ENCODE peak calls at places on chromosomes 6 and 20, in seven cellular contexts. One of them, this sample, is unnamed. For H3K4me1, the result is how much of the 10 kb centered on the place peaks cover.

GRCh38 chr20:10581823-10582222 is 92.0 kb downstream of the JAG1 start:
- DNase-seq in heart right ventricle: no peak
- DNase-seq in colonic mucosa: no peak
- DNase-seq in IMR-90: peak
- DNase-seq in neuronal stem cell: no peak
- DNase-seq in spleen: no peak
- DNase-seq in mucosa of descending colon: no peak
- DNase-seq in this sample: no peak

GRCh38 chr6:1871936-1872335 is 262.2 kb downstream of the FOXC1 start:
- DNase-seq in heart right ventricle: no peak
- DNase-seq in colonic mucosa: no peak
- DNase-seq in IMR-90: no peak
- DNase-seq in neuronal stem cell: no peak
- DNase-seq in spleen: no peak
- DNase-seq in mucosa of descending colon: no peak
- DNase-seq in this sample: no peak

GRCh38 chr6:14315353-14315752 is 197.8 kb downstream of the CD83 start:
- DNase-seq in heart right ventricle: no peak
- DNase-seq in colonic mucosa: no peak
- DNase-seq in IMR-90: no peak
- DNase-seq in neuronal stem cell: no peak
- DNase-seq in spleen: no peak
- DNase-seq in mucosa of descending colon: no peak
- DNase-seq in this sample: no peak

GRCh38 chr20:59811681-59812171 is 121.7 kb downstream of the SYCP2 start:
- DNase-seq in heart right ventricle: no peak
- DNase-seq in colonic mucosa: peak
- DNase-seq in IMR-90: no peak
- DNase-seq in neuronal stem cell: no peak
- DNase-seq in spleen: peak
- DNase-seq in mucosa of descending colon: no peak
- DNase-seq in this sample: no peak

GRCh38 chr6:102387351-102388033 is 994.0 kb downstream of the GRIK2 start:
- DNase-seq in heart right ventricle: no peak
- DNase-seq in colonic mucosa: no peak
- DNase-seq in IMR-90: no peak
- DNase-seq in neuronal stem cell: no peak
- DNase-seq in spleen: no peak
- DNase-seq in mucosa of descending colon: no peak
- DNase-seq in this sample: no peak

GRCh38 chr6:154241570-154241969 is 115.0 kb downstream of the IPCEF1 start:
- DNase-seq in heart right ventricle: no peak
- DNase-seq in colonic mucosa: no peak
- DNase-seq in IMR-90: no peak
- DNase-seq in neuronal stem cell: no peak
- DNase-seq in spleen: no peak
- DNase-seq in mucosa of descending colon: no peak
- DNase-seq in this sample: no peak

GRCh38 chr20:57450419-57450818 is 59.2 kb downstream of the RBM38 start:
- DNase-seq in heart right ventricle: peak
- DNase-seq in colonic mucosa: peak
- DNase-seq in IMR-90: peak
- DNase-seq in neuronal stem cell: no peak
- DNase-seq in spleen: peak
- DNase-seq in mucosa of descending colon: peak
- DNase-seq in this sample: no peak

GRCh38 chr20:25277941-25278521 is 30.1 kb downstream of the PYGB start:
- DNase-seq in heart right ventricle: no peak
- DNase-seq in colonic mucosa: no peak
- DNase-seq in IMR-90: no peak
- DNase-seq in neuronal stem cell: no peak
- DNase-seq in spleen: peak
- DNase-seq in mucosa of descending colon: no peak
- DNase-seq in this sample: no peak

GRCh38 chr6:16139541-16139940 is 10.7 kb downstream of the MYLIP start:
- DNase-seq in heart right ventricle: no peak
- DNase-seq in colonic mucosa: no peak
- DNase-seq in IMR-90: no peak
- DNase-seq in neuronal stem cell: no peak
- DNase-seq in spleen: no peak
- DNase-seq in mucosa of descending colon: no peak
- DNase-seq in this sample: no peak
- H3K4me1 ChIP-seq in heart right ventricle: half or more
- H3K4me1 ChIP-seq in colonic mucosa: under half
- H3K4me1 ChIP-seq in IMR-90: under half
- H3K4me1 ChIP-seq in neuronal stem cell: under half
- H3K4me1 ChIP-seq in spleen: half or more
- H3K4me1 ChIP-seq in mucosa of descending colon: under half
- H3K4me1 ChIP-seq in this sample: under half

GRCh38 chr6:41551086-41551702 is 5.0 kb downstream of the FOXP4 start:
- DNase-seq in heart right ventricle: no peak
- DNase-seq in colonic mucosa: no peak
- DNase-seq in IMR-90: no peak
- DNase-seq in neuronal stem cell: no peak
- DNase-seq in spleen: no peak
- DNase-seq in mucosa of descending colon: no peak
- DNase-seq in this sample: no peak
- H3K4me1 ChIP-seq in heart right ventricle: under half
- H3K4me1 ChIP-seq in colonic mucosa: under half
- H3K4me1 ChIP-seq in IMR-90: under half
- H3K4me1 ChIP-seq in neuronal stem cell: under half
- H3K4me1 ChIP-seq in spleen: under half
- H3K4me1 ChIP-seq in mucosa of descending colon: under half
- H3K4me1 ChIP-seq in this sample: under half

DNA sequence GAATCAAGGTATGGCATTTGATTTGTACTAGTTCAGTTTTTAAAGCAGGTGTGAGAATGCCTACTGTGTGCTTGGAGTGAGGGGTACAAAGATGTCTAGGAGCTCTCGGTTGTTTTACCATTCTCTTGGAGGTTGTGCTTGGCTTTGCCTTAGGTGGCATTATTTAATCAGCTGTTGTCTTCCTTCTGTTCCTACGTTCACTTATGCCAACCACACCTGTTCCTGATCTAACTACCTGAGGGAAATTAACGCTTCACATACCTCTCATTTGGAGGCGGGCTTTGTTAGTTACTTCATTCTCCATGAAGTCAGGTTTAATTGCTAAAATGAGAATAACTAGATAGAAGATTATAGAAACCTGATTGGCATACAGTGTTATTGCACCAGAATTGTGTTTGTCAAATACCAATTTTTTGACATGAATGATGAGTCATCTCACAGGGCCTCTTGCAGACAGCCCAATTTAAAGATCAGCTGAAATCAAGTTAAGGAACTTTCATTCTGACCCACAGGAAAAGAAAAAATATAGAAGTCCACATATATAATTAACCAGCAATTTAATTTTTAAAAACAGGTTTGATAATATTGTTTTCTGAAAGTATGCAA is 24.8 kb upstream of the PBOV1 start:
- DNase-seq in heart right ventricle: no peak
- DNase-seq in colonic mucosa: no peak
- DNase-seq in IMR-90: no peak
- DNase-seq in neuronal stem cell: no peak
- DNase-seq in spleen: no peak
- DNase-seq in mucosa of descending colon: no peak
- DNase-seq in this sample: no peak
- H3K4me1 ChIP-seq in heart right ventricle: under half
- H3K4me1 ChIP-seq in colonic mucosa: under half
- H3K4me1 ChIP-seq in IMR-90: under half
- H3K4me1 ChIP-seq in neuronal stem cell: under half
- H3K4me1 ChIP-seq in spleen: under half
- H3K4me1 ChIP-seq in mucosa of descending colon: under half
- H3K4me1 ChIP-seq in this sample: under half

GRCh38 chr20:50286609-50287008 is 96.0 kb downstream of the CEBPB start:
- DNase-seq in heart right ventricle: peak
- DNase-seq in colonic mucosa: no peak
- DNase-seq in IMR-90: peak
- DNase-seq in neuronal stem cell: no peak
- DNase-seq in spleen: no peak
- DNase-seq in mucosa of descending colon: no peak
- DNase-seq in this sample: no peak
- H3K4me1 ChIP-seq in heart right ventricle: under half
- H3K4me1 ChIP-seq in colonic mucosa: under half
- H3K4me1 ChIP-seq in IMR-90: under half
- H3K4me1 ChIP-seq in neuronal stem cell: under half
- H3K4me1 ChIP-seq in spleen: half or more
- H3K4me1 ChIP-seq in mucosa of descending colon: under half
- H3K4me1 ChIP-seq in this sample: under half

DNA sequence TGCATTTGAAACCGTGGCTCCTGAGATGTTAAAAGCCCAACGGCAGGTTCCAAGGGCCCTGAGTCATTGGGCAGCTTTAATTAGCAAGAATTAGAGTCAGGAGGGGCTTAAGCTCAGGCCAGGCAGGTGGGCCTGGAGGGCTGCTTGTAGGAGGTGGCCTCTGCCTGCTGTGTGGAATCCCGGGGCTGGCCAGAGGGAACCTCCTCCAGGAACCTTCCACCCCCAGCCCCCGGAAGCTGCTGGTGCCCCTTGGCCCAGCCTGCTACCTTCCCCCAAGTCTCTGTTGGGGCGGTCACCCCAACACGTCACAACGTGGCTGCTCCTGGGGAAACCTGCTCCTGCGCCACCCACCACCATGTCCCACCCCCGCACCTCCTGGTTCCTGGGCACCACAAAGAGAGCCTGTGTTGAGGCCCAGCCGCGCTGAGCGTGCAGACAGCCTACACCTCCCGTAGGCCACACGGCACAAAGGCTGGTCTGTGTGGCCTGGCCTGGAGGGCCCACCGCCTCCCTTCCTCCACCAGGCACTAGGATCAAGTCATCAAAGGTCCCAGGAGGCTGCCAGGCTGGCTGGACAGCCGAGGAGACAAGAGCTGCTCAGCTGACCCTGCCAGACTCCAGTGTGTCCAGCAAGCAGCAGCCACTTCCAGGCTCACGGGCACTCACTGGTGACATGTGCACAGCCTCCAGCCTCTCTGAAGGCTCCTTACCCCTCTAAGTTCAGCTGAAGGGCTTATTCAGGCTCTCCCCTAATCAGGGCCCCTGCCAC is 86.3 kb downstream of the SNX5 start:
- DNase-seq in heart right ventricle: no peak
- DNase-seq in colonic mucosa: no peak
- DNase-seq in IMR-90: no peak
- DNase-seq in neuronal stem cell: no peak
- DNase-seq in spleen: no peak
- DNase-seq in mucosa of descending colon: no peak
- DNase-seq in this sample: no peak
- H3K4me1 ChIP-seq in heart right ventricle: under half
- H3K4me1 ChIP-seq in colonic mucosa: under half
- H3K4me1 ChIP-seq in IMR-90: under half
- H3K4me1 ChIP-seq in neuronal stem cell: under half
- H3K4me1 ChIP-seq in spleen: half or more
- H3K4me1 ChIP-seq in mucosa of descending colon: under half
- H3K4me1 ChIP-seq in this sample: under half

DNA sequence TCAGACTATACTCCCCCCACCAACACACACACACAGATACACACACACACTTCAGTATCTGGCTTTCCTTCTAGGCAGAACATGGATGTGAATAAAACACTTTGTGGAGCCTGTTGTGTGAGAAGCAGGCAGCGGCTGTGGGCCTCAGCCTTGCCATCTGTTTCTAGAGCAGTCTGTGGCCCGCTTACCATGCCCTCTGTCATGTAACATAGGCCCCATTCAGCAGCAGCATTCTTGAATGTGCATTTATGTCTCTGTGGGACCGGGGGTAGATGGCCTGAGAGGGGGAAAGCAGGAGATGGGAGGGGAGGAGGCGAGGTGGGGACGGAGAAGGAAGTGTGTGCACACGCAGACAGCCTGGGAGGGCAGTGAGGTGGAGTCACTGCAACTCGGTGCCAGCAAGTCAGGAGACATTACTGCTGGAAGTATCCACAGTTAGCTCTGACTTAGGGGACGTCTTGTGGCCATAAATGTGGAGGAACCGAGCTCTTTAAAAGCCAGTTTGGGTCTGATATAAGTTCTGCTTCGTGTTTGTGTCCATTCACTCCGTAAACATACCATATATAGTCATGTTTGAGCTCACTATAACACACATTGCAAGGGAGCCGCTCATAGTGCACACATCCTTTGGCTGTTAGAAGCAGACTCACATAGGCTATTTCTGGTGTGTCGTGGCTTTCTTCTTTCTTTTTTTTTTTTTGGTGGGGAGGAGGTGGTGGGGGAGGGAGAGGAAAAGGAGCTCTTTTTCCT is 38.5 kb downstream of the RREB1 start:
- DNase-seq in heart right ventricle: peak
- DNase-seq in colonic mucosa: peak
- DNase-seq in IMR-90: peak
- DNase-seq in neuronal stem cell: no peak
- DNase-seq in spleen: peak
- DNase-seq in mucosa of descending colon: peak
- DNase-seq in this sample: no peak
- H3K4me1 ChIP-seq in heart right ventricle: half or more
- H3K4me1 ChIP-seq in colonic mucosa: under half
- H3K4me1 ChIP-seq in IMR-90: under half
- H3K4me1 ChIP-seq in neuronal stem cell: under half
- H3K4me1 ChIP-seq in spleen: half or more
- H3K4me1 ChIP-seq in mucosa of descending colon: half or more
- H3K4me1 ChIP-seq in this sample: under half

DNA sequence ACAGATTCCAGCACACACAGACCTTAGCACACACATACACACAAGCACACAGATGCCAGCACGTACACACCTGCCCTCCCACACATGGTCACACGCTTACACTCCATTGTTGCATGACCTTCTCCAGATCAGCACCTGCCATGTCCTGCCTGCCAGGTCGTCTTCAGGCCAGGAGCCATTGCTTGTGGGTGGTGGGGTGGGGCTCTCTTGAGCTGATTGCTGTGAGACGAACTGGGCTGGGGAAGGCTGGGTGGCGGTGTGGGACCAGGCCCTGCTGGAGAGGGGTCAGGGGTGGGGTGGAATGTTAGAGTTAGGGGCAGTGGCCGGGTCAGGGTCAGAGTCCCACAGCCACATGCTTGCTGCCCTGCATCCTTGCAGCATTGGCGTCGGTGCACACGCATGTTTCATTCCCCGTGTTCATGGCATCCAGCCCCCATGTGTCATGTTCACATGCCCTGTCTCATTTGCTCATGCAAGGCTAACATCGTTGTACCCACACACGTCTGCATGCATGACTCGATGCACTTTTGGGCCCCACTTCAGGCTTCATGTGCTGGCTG is 6.5 kb upstream of the NPBWR2 start:
- DNase-seq in heart right ventricle: no peak
- DNase-seq in colonic mucosa: no peak
- DNase-seq in IMR-90: no peak
- DNase-seq in neuronal stem cell: no peak
- DNase-seq in spleen: peak
- DNase-seq in mucosa of descending colon: no peak
- DNase-seq in this sample: no peak
- H3K4me1 ChIP-seq in heart right ventricle: under half
- H3K4me1 ChIP-seq in colonic mucosa: under half
- H3K4me1 ChIP-seq in IMR-90: under half
- H3K4me1 ChIP-seq in neuronal stem cell: under half
- H3K4me1 ChIP-seq in spleen: under half
- H3K4me1 ChIP-seq in mucosa of descending colon: under half
- H3K4me1 ChIP-seq in this sample: under half